ENCODE peak calls at places on chromosome 2, in ten cellular contexts. One of them, this sample, is unnamed.

GRCh38 chr2:50225021-50225928 is 806.7 kb downstream of the NRXN1 start:
- DNase-seq in ELF-1: peak
- DNase-seq in naive thymus-derived CD8-positive, alpha-beta T cell: no peak
- DNase-seq in endothelial cell: no peak
- DNase-seq in fibroblast of lung: no peak
- DNase-seq in activated CD4-positive, alpha-beta T cell treated with anti-CD3 and anti-CD28 coated beads, Interleukin-2, amount 50 U/mL, for 1 hour: no peak
- DNase-seq in T1000: no peak
- DNase-seq in EL: no peak
- DNase-seq in AG10803: no peak
- DNase-seq in NCI-H460: no peak
- DNase-seq in this sample: no peak

GRCh38 chr2:84959045-84959493 is 11.9 kb upstream of the KCMF1 start:
- DNase-seq in endothelial cell: no peak
- DNase-seq in ELF-1: peak
- DNase-seq in T1000: peak
- DNase-seq in EL: peak
- DNase-seq in fibroblast of lung: peak
- DNase-seq in activated CD4-positive, alpha-beta T cell treated with anti-CD3 and anti-CD28 coated beads, Interleukin-2, amount 50 U/mL, for 1 hour: no peak
- DNase-seq in NCI-H460: no peak
- DNase-seq in AG10803: peak
- DNase-seq in naive thymus-derived CD8-positive, alpha-beta T cell: no peak
- DNase-seq in this sample: no peak

GRCh38 chr2:237931205-237931721 is 35.6 kb upstream of the UBE2F start:
- DNase-seq in activated CD4-positive, alpha-beta T cell treated with anti-CD3 and anti-CD28 coated beads, Interleukin-2, amount 50 U/mL, for 1 hour: no peak
- DNase-seq in fibroblast of lung: peak
- DNase-seq in AG10803: peak
- DNase-seq in NCI-H460: no peak
- DNase-seq in endothelial cell: no peak
- DNase-seq in ELF-1: no peak
- DNase-seq in EL: peak
- DNase-seq in naive thymus-derived CD8-positive, alpha-beta T cell: no peak
- DNase-seq in T1000: no peak
- DNase-seq in this sample: no peak

GRCh38 chr2:80378-80777 is 34.1 kb upstream of the FAM110C start:
- DNase-seq in activated CD4-positive, alpha-beta T cell treated with anti-CD3 and anti-CD28 coated beads, Interleukin-2, amount 50 U/mL, for 1 hour: no peak
- DNase-seq in naive thymus-derived CD8-positive, alpha-beta T cell: no peak
- DNase-seq in ELF-1: no peak
- DNase-seq in AG10803: no peak
- DNase-seq in endothelial cell: no peak
- DNase-seq in NCI-H460: no peak
- DNase-seq in EL: no peak
- DNase-seq in T1000: no peak
- DNase-seq in fibroblast of lung: no peak
- DNase-seq in this sample: no peak

GRCh38 chr2:15260813-15261212 is 300.3 kb downstream of the NBAS start:
- DNase-seq in activated CD4-positive, alpha-beta T cell treated with anti-CD3 and anti-CD28 coated beads, Interleukin-2, amount 50 U/mL, for 1 hour: no peak
- DNase-seq in ELF-1: no peak
- DNase-seq in T1000: no peak
- DNase-seq in endothelial cell: no peak
- DNase-seq in AG10803: no peak
- DNase-seq in naive thymus-derived CD8-positive, alpha-beta T cell: no peak
- DNase-seq in EL: no peak
- DNase-seq in NCI-H460: no peak
- DNase-seq in fibroblast of lung: no peak
- DNase-seq in this sample: no peak

GRCh38 chr2:238586931-238587775 is 160.4 kb downstream of the ASB1 start:
- DNase-seq in naive thymus-derived CD8-positive, alpha-beta T cell: no peak
- DNase-seq in activated CD4-positive, alpha-beta T cell treated with anti-CD3 and anti-CD28 coated beads, Interleukin-2, amount 50 U/mL, for 1 hour: no peak
- DNase-seq in AG10803: no peak
- DNase-seq in T1000: no peak
- DNase-seq in fibroblast of lung: no peak
- DNase-seq in EL: no peak
- DNase-seq in NCI-H460: no peak
- DNase-seq in endothelial cell: no peak
- DNase-seq in ELF-1: peak
- DNase-seq in this sample: no peak

GRCh38 chr2:178891265-178891958 is 84.2 kb upstream of the TTN start:
- DNase-seq in EL: peak
- DNase-seq in naive thymus-derived CD8-positive, alpha-beta T cell: peak
- DNase-seq in AG10803: peak
- DNase-seq in endothelial cell: peak
- DNase-seq in activated CD4-positive, alpha-beta T cell treated with anti-CD3 and anti-CD28 coated beads, Interleukin-2, amount 50 U/mL, for 1 hour: peak
- DNase-seq in ELF-1: peak
- DNase-seq in NCI-H460: peak
- DNase-seq in T1000: no peak
- DNase-seq in fibroblast of lung: peak
- DNase-seq in this sample: no peak

GRCh38 chr2:60882971-60883753 is 1.8 kb downstream of the REL start:
- DNase-seq in NCI-H460: no peak
- DNase-seq in T1000: no peak
- DNase-seq in AG10803: peak
- DNase-seq in fibroblast of lung: peak
- DNase-seq in naive thymus-derived CD8-positive, alpha-beta T cell: peak
- DNase-seq in endothelial cell: peak
- DNase-seq in ELF-1: no peak
- DNase-seq in activated CD4-positive, alpha-beta T cell treated with anti-CD3 and anti-CD28 coated beads, Interleukin-2, amount 50 U/mL, for 1 hour: no peak
- DNase-seq in EL: peak
- DNase-seq in this sample: no peak

GRCh38 chr2:70557171-70557838 is 3.7 kb upstream of the TGFA start:
- DNase-seq in activated CD4-positive, alpha-beta T cell treated with anti-CD3 and anti-CD28 coated beads, Interleukin-2, amount 50 U/mL, for 1 hour: no peak
- DNase-seq in NCI-H460: no peak
- DNase-seq in ELF-1: no peak
- DNase-seq in endothelial cell: no peak
- DNase-seq in T1000: no peak
- DNase-seq in fibroblast of lung: no peak
- DNase-seq in AG10803: no peak
- DNase-seq in EL: no peak
- DNase-seq in naive thymus-derived CD8-positive, alpha-beta T cell: no peak
- DNase-seq in this sample: no peak

GRCh38 chr2:145068509-145068908 is 548.6 kb upstream of the ZEB2 start:
- DNase-seq in fibroblast of lung: no peak
- DNase-seq in AG10803: no peak
- DNase-seq in activated CD4-positive, alpha-beta T cell treated with anti-CD3 and anti-CD28 coated beads, Interleukin-2, amount 50 U/mL, for 1 hour: no peak
- DNase-seq in T1000: no peak
- DNase-seq in naive thymus-derived CD8-positive, alpha-beta T cell: no peak
- DNase-seq in endothelial cell: no peak
- DNase-seq in ELF-1: no peak
- DNase-seq in EL: no peak
- DNase-seq in NCI-H460: peak
- DNase-seq in this sample: no peak

This sample was measured in kidney.